ENCODE peak calls at places on chromosomes 7 and 10, in seven cellular contexts. K is NCI-H748 treated with DMSO at 0.1 percent for 48 hours, W is memory B cell, B is neural progenitor cell, L is cerebellum, J is DMS53, P is HEK293T. H is an unnamed sample.

GRCh38 chr10:94397549-94398370 is 4.6 kb upstream of the TBC1D12 start:
- DNase-seq in B (no peak), P (no peak), J (no peak), W (no peak), K (no peak), L (no peak), H (peak; percentile 93)

GRCh38 chr7:96143495-96144259 is 178.2 kb downstream of the SLC25A13 start:
- DNase-seq in W (no peak), B (peak; percentile 27), L (no peak), J (no peak), K (peak; percentile 42), P (no peak), H (no peak)

GRCh38 chr7:73851410-73852338 is 9.3 kb upstream of the TMEM270 start:
- DNase-seq in J (peak; percentile 64), L (no peak), W (no peak), P (no peak), K (no peak), B (no peak), H (peak; percentile 98)

GRCh38 chr10:124152139-124152780 is 58.9 kb upstream of the CHST15 start:
- DNase-seq in K (no peak), B (no peak), W (no peak), P (no peak), L (no peak), J (peak; percentile 88), H (peak; percentile 39)

GRCh38 chr7:50970092-50970491 is 187.4 kb upstream of the GRB10 start:
- DNase-seq in K (no peak), L (peak; percentile 50), W (no peak), B (no peak), J (peak; percentile 19), P (no peak), H (no peak)

GRCh38 chr10:22750131-22750530 is 35.8 kb upstream of the PIP4K2A start:
- DNase-seq in B (no peak), K (no peak), L (no peak), J (no peak), W (no peak), P (no peak), H (no peak)

GRCh38 chr7:147245274-147245673 is 1128.7 kb downstream of the CNTNAP2 start:
- DNase-seq in W (no peak), P (peak; percentile 74), J (peak; percentile 70), B (peak; percentile 51), K (peak; percentile 31), L (peak; percentile 2), H (peak; percentile 16)

GRCh38 chr10:3494131-3494878 is 290.7 kb downstream of the KLF6 start:
- DNase-seq in W (no peak), J (no peak), P (no peak), K (no peak), B (no peak), L (no peak), H (peak; percentile 46)

GRCh38 chr7:50727072-50727471 is 55.6 kb downstream of the GRB10 start:
- DNase-seq in K (no peak), P (no peak), W (no peak), J (no peak), B (no peak), L (no peak), H (no peak)

GRCh38 chr7:109295158-109295557 is 725.5 kb downstream of the DNAJB9 start:
- DNase-seq in W (no peak), L (no peak), P (no peak), B (no peak), K (no peak), J (no peak), H (no peak)

GRCh38 chr10:85527610-85528317 is 838.8 kb downstream of the GRID1 start:
- DNase-seq in J (peak; percentile 19), P (no peak), W (no peak), B (no peak), L (no peak), K (no peak), H (no peak)

GRCh38 chr10:93288679-93289634 is 193.2 kb downstream of the MYOF start:
- DNase-seq in W (peak; percentile 49), B (peak; percentile 90), L (peak; percentile 61), P (peak; percentile 87), J (peak; percentile 75), K (peak; percentile 9), H (peak; percentile 76)

GRCh38 chr10:26486985-26487850 is 49.1 kb downstream of the APBB1IP start:
- DNase-seq in W (no peak), J (no peak), L (no peak), P (no peak), B (no peak), K (no peak), H (peak; percentile 96)

GRCh38 chr7:130365093-130365492 is 15.2 kb upstream of the CPA1 start:
- DNase-seq in P (no peak), L (no peak), K (no peak), B (no peak), J (peak; percentile 76), W (no peak), H (no peak)

GRCh38 chr10:28730031-28730778 is 52.9 kb downstream of the BAMBI start:
- DNase-seq in K (no peak), P (no peak), L (no peak), B (no peak), J (no peak), W (no peak), H (peak; percentile 91)

GRCh38 chr10:718143-718700 is 28.8 kb upstream of the DIP2C start:
- DNase-seq in L (no peak), K (no peak), P (no peak), B (no peak), J (no peak), W (no peak), H (no peak)

GRCh38 chr7:27680610-27681009 is 17.9 kb upstream of the HIBADH start:
- DNase-seq in P (no peak), K (no peak), W (no peak), B (no peak), J (no peak), L (no peak), H (no peak)

GRCh38 chr10:97356318-97356914 is 21.9 kb upstream of the FRAT2 start:
- DNase-seq in B (no peak), W (no peak), P (no peak), L (no peak), K (no peak), J (no peak), H (no peak)

GRCh38 chr10:98338896-98339295 is 70.9 kb upstream of the LOXL4 start:
- DNase-seq in K (no peak), J (no peak), L (no peak), P (no peak), W (no peak), B (no peak), H (no peak)

GRCh38 chr10:131452926-131453771 is 141.6 kb upstream of the TCERG1L start:
- DNase-seq in J (no peak), W (no peak), L (peak; percentile 42), B (peak; percentile 79), K (no peak), P (no peak), H (no peak)

GRCh38 chr10:79487296-79488194 is 24.8 kb upstream of the EIF5AL1 start:
- DNase-seq in B (peak; percentile 90), J (peak; percentile 88), W (peak; percentile 37), P (peak; percentile 87), K (no peak), L (peak; percentile 15), H (peak; percentile 78)

GRCh38 chr10:18159596-18159995 is 19.4 kb downstream of the CACNB2 start:
- DNase-seq in K (no peak), W (no peak), J (no peak), P (no peak), B (no peak), L (no peak), H (peak; percentile 87)